ENCODE peak calls at places on chromosomes 3 and 15, in five cellular contexts. W, A, U, I and H are unnamed samples.
A peak's percentile ranks its signal among the peaks of the same experiment; 100 is the strongest.

GRCh38 chr3:72821170-72821781 is 27.0 kb downstream of the SHQ1 start:
- DNase-seq in W (no peak), A (peak; percentile 80), U (no peak), I (peak; percentile 11), H (no peak)

GRCh38 chr3:49554639-49555265 is 475 bp downstream of the BSN start:
- DNase-seq in W (no peak), A (peak; percentile 22), U (no peak), I (peak; percentile 28), H (no peak)

GRCh38 chr3:155362808-155363689 is 69.6 kb upstream of the STRIT1 start:
- DNase-seq in W (no peak), A (no peak), U (no peak), I (no peak), H (no peak)

GRCh38 chr3:65524544-65525070 is 514.1 kb downstream of the MAGI1 start:
- DNase-seq in W (no peak), A (no peak), U (no peak), I (no peak), H (no peak)

GRCh38 chr3:32733631-32734229 is 48.7 kb downstream of the CNOT10 start:
- DNase-seq in W (no peak), A (no peak), U (no peak), I (no peak), H (no peak)

GRCh38 chr3:10235551-10235950 is 12.7 kb upstream of the TATDN2 start:
- DNase-seq in W (no peak), A (no peak), U (no peak), I (no peak), H (no peak)

GRCh38 chr15:48590704-48591103 is 54.8 kb downstream of the FBN1 start:
- DNase-seq in W (no peak), A (no peak), U (no peak), I (no peak), H (no peak)

GRCh38 chr15:68241088-68241935 is 11.8 kb upstream of the CLN6 start:
- DNase-seq in W (no peak), A (no peak), U (no peak), I (no peak), H (no peak)

GRCh38 chr3:123941150-123941941 is 19.7 kb downstream of the CCDC14 start:
- DNase-seq in W (no peak), A (no peak), U (no peak), I (no peak), H (no peak)

DNA sequence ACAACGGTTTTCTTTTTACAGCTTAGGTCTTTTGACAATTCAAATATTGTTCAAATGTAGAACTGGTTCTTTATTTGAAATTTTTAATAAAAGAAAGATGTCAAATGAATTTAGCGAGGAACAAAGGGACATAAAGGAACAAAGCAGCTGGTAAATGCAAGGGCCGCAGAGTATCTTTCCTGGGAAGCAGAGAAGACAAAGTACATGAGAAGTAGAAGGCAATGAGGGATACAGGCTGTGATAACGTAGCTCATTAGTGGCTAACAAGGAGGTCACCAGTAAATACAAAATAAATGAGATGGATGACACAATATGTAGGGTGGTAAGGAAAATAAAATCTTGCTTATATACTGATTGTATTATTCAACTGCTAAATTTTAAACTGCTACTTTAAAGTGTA is 762.8 kb downstream of the VGLL3 start:
- DNase-seq in W (no peak), A (no peak), U (no peak), I (no peak), H (no peak)
- H3K27ac ChIP-seq in W (no peak overlapping the region), A (no peak overlapping the region), U (no peak overlapping the region), I (no peak overlapping the region), H (no peak overlapping the region)

GRCh38 chr15:71290002-71290401 is 174.7 kb downstream of the THSD4 start:
- DNase-seq in W (no peak), A (no peak), U (no peak), I (no peak), H (no peak)
- H3K27ac ChIP-seq in W (no peak overlapping the region), A (no peak overlapping the region), U (no peak overlapping the region), I (no peak overlapping the region), H (no peak overlapping the region)

GRCh38 chr3:37198996-37199395 is 24.6 kb upstream of the LRRFIP2 start:
- DNase-seq in W (no peak), A (no peak), U (no peak), I (peak; percentile 81), H (no peak)
- H3K27ac ChIP-seq in W (no peak overlapping the region), A (no peak overlapping the region), U (no peak overlapping the region), I (peak overlapping the region; percentile 89), H (no peak overlapping the region)

DNA sequence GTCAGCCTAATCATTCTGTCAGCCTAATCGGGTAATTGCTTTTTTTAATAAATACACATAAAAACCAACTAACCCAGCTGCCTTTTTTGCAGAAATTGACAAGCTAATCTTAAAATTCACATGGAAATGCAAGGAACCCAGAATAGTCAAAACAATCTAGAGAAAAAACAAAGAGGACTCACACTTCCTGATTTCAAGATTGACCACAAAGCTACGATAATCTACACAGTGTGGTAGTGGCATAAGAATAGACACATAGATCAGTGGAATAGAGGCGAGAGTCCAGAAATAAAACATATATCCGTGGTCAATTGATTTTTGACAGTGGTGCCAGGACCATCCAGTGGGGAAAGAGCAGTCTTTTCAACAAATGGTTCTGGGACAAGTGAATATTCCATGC is 2.4 kb upstream of the C3orf20 start:
- DNase-seq in W (no peak), A (no peak), U (no peak), I (no peak), H (no peak)
- H3K27ac ChIP-seq in W (no peak overlapping the region), A (no peak overlapping the region), U (no peak overlapping the region), I (no peak overlapping the region), H (no peak overlapping the region)

GRCh38 chr15:85618956-85619491 is 175.7 kb downstream of the KLHL25 start:
- DNase-seq in W (peak; percentile 66), A (peak; percentile 47), U (peak; percentile 53), I (peak; percentile 98), H (peak; percentile 19)
- H3K27ac ChIP-seq in W (peak overlapping the region; percentile 63), A (peak overlapping the region; percentile 66), U (peak overlapping the region; percentile 84), I (peak overlapping the region; percentile 95), H (peak overlapping the region; percentile 77)

DNA sequence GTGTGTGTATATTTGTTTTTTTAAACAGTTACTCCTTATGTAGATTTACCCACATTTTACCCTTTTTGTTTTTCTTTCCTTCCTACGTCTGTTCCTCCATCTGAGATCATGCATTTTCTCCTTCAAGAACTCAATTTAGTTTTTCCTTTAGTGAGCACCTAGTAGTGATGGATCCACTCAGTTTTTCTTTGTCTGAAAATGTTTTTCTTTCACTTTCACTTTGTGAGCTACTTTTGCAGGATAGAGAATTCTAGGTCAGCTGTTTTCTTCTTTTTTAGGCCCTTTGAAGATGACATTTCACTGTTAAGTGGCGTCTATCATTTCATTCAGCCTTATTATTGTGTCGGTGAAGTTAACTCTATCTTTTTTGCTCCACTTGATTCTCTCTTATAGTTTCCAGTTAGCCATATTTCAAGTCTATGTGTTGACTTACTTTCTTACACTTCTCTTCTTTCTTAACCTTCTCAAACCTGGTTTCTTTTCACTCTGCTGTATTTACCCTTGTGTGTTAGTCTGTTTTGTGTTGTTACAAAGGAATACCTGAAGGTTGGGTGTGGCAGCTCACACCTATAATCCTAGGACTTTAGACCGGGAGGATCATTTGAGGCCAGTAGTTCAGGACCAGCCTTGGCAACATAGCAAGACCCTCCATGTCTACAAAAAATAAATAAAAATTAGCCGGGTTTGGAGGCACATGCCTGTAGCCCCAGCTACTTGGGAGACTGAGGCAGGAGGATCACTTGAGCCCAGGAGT is 55.8 kb downstream of the PRKCI start:
- DNase-seq in W (no peak), A (no peak), U (no peak), I (no peak), H (no peak)
- H3K27ac ChIP-seq in W (no peak overlapping the region), A (no peak overlapping the region), U (no peak overlapping the region), I (no peak overlapping the region), H (no peak overlapping the region)